ENCODE peak calls at places on chromosome 11, in four cellular contexts. One of them, this sample, is unnamed.

GRCh38 chr11:15468471-15468870 is 353.7 kb downstream of the INSC start:
- DNase-seq in lower lobe of right lung: no peak
- DNase-seq in dorsolateral prefrontal cortex: no peak
- DNase-seq in HT1080: no peak
- DNase-seq in this sample: no peak

GRCh38 chr11:1351278-1351937 is 38.3 kb upstream of the BRSK2 start:
- DNase-seq in HT1080: peak
- DNase-seq in lower lobe of right lung: no peak
- DNase-seq in dorsolateral prefrontal cortex: no peak
- DNase-seq in this sample: no peak

GRCh38 chr11:44016546-44017442 is 31.0 kb upstream of the ACCSL start:
- DNase-seq in HT1080: no peak
- DNase-seq in dorsolateral prefrontal cortex: no peak
- DNase-seq in lower lobe of right lung: no peak
- DNase-seq in this sample: no peak

GRCh38 chr11:61489833-61490585 is 18.5 kb upstream of the LRRC10B start:
- DNase-seq in HT1080: no peak
- DNase-seq in dorsolateral prefrontal cortex: no peak
- DNase-seq in lower lobe of right lung: no peak
- DNase-seq in this sample: peak

GRCh38 chr11:76361365-76361764 is 19.6 kb downstream of the THAP12 start:
- DNase-seq in lower lobe of right lung: no peak
- DNase-seq in HT1080: no peak
- DNase-seq in dorsolateral prefrontal cortex: no peak
- DNase-seq in this sample: no peak

GRCh38 chr11:1931326-1931725 is 11.8 kb downstream of the TNNT3 start:
- DNase-seq in lower lobe of right lung: no peak
- DNase-seq in HT1080: no peak
- DNase-seq in dorsolateral prefrontal cortex: no peak
- DNase-seq in this sample: no peak

GRCh38 chr11:66226111-66226510 is 42.3 kb upstream of the RAB1B start:
- DNase-seq in lower lobe of right lung: no peak
- DNase-seq in dorsolateral prefrontal cortex: no peak
- DNase-seq in HT1080: no peak
- DNase-seq in this sample: no peak

GRCh38 chr11:68403831-68404230 is 56.7 kb upstream of the PPP6R3 start:
- DNase-seq in lower lobe of right lung: no peak
- DNase-seq in HT1080: no peak
- DNase-seq in dorsolateral prefrontal cortex: no peak
- DNase-seq in this sample: no peak

GRCh38 chr11:65642014-65642671 is 4.2 kb downstream of the SIPA1 start:
- DNase-seq in dorsolateral prefrontal cortex: no peak
- DNase-seq in HT1080: no peak
- DNase-seq in lower lobe of right lung: peak
- DNase-seq in this sample: no peak

GRCh38 chr11:1228921-1229451 is 6.1 kb downstream of the MUC5B start:
- DNase-seq in lower lobe of right lung: no peak
- DNase-seq in HT1080: no peak
- DNase-seq in dorsolateral prefrontal cortex: no peak
- DNase-seq in this sample: no peak

GRCh38 chr11:34977039-34977906 is 60.9 kb downstream of the PDHX start:
- DNase-seq in dorsolateral prefrontal cortex: no peak
- DNase-seq in lower lobe of right lung: no peak
- DNase-seq in HT1080: peak
- DNase-seq in this sample: peak